ENCODE peak calls at places on chromosomes 2 and 18, in seven cellular contexts. Z, O, E, Y, C, F and A are unnamed samples.

GRCh38 chr2:135863231-135863630 is 13.0 kb downstream of the MCM6 start:
- DNase-seq in Z (no peak), O (no peak), E (no peak), Y (no peak), C (no peak), F (no peak), A (no peak)

GRCh38 chr2:231133365-231134114 is 8.7 kb upstream of the HTR2B start:
- DNase-seq in Z (no peak), O (no peak), E (no peak), Y (no peak), C (no peak), F (no peak), A (no peak)

GRCh38 chr2:5035134-5035533 is 657.0 kb upstream of the SOX11 start:
- DNase-seq in Z (no peak), O (no peak), E (no peak), Y (no peak), C (no peak), F (no peak), A (no peak)

GRCh38 chr2:233480490-233481202 is 85.9 kb downstream of the USP40 start:
- DNase-seq in Z (peak; percentile 84), O (no peak), E (peak; percentile 73), Y (no peak), C (no peak), F (no peak), A (no peak)

GRCh38 chr2:186913870-186914269 is 64.9 kb upstream of the ZSWIM2 start:
- DNase-seq in Z (no peak), O (no peak), E (no peak), Y (no peak), C (no peak), F (no peak), A (no peak)

GRCh38 chr2:75447168-75447567 is 113.6 kb downstream of the EVA1A start:
- DNase-seq in Z (no peak), O (no peak), E (no peak), Y (no peak), C (no peak), F (no peak), A (no peak)

GRCh38 chr2:28082131-28082530 is 191.6 kb downstream of the BABAM2 start:
- DNase-seq in Z (no peak), O (no peak), E (no peak), Y (no peak), C (no peak), F (no peak), A (no peak)

GRCh38 chr18:1559563-1559962 is 654.9 kb downstream of the ADCYAP1 start:
- DNase-seq in Z (no peak), O (no peak), E (no peak), Y (no peak), C (no peak), F (no peak), A (no peak)

GRCh38 chr18:34595673-34596072 is 114.4 kb upstream of the DTNA start:
- DNase-seq in Z (no peak), O (no peak), E (no peak), Y (no peak), C (peak; percentile 52), F (no peak), A (peak; percentile 9)

GRCh38 chr2:127525692-127526141 is 572 bp downstream of the IWS1 start:
- DNase-seq in Z (no peak), O (no peak), E (no peak), Y (no peak), C (no peak), F (no peak), A (peak; percentile 25)

GRCh38 chr18:26497881-26498280 is 50.5 kb downstream of the KCTD1 start:
- DNase-seq in Z (no peak), O (no peak), E (no peak), Y (no peak), C (no peak), F (no peak), A (no peak)

GRCh38 chr18:57077786-57078552 is 68.9 kb upstream of the BOD1L2 start:
- DNase-seq in Z (no peak), O (no peak), E (no peak), Y (no peak), C (no peak), F (no peak), A (no peak)

GRCh38 chr2:11745613-11746375 is 638 bp upstream of the LPIN1 start:
- DNase-seq in Z (no peak), O (no peak), E (peak; percentile 53), Y (peak; percentile 82), C (no peak), F (no peak), A (no peak)

GRCh38 chr2:746697-747096 is 69.5 kb upstream of the TMEM18 start:
- DNase-seq in Z (no peak), O (no peak), E (no peak), Y (no peak), C (no peak), F (no peak), A (no peak)

GRCh38 chr2:67871696-67872320 is 191.0 kb downstream of the C1D start:
- DNase-seq in Z (no peak), O (no peak), E (no peak), Y (peak; percentile 84), C (no peak), F (no peak), A (no peak)

GRCh38 chr18:79735071-79735980 is 55.7 kb downstream of the CTDP1 start:
- DNase-seq in Z (no peak), O (no peak), E (no peak), Y (no peak), C (no peak), F (no peak), A (no peak)

GRCh38 chr2:107743274-107743673 is 83.4 kb upstream of the RGPD4 start:
- DNase-seq in Z (no peak), O (no peak), E (no peak), Y (no peak), C (no peak), F (no peak), A (no peak)

GRCh38 chr2:219280682-219281081 is 1.5 kb downstream of the DNAJB2 start:
- DNase-seq in Z (no peak), O (no peak), E (no peak), Y (no peak), C (no peak), F (no peak), A (no peak)

GRCh38 chr2:235977445-235977844 is 190.7 kb downstream of the GBX2 start:
- DNase-seq in Z (no peak), O (no peak), E (no peak), Y (no peak), C (no peak), F (no peak), A (no peak)

GRCh38 chr2:26561918-26562810 is 79.0 kb downstream of the CIB4 start:
- DNase-seq in Z (peak; percentile 91), O (peak; percentile 46), E (peak; percentile 73), Y (peak; percentile 89), C (no peak), F (no peak), A (no peak)

GRCh38 chr2:135142323-135142722 is 90.2 kb downstream of the RAB3GAP1 start:
- DNase-seq in Z (no peak), O (no peak), E (no peak), Y (no peak), C (no peak), F (no peak), A (no peak)

GRCh38 chr2:113232730-113233129 is 46.0 kb downstream of the PAX8 start:
- DNase-seq in Z (no peak), O (no peak), E (no peak), Y (no peak), C (no peak), F (no peak), A (no peak)

GRCh38 chr2:105595536-105595935 is 149.2 kb upstream of the NCK2 start:
- DNase-seq in Z (no peak), O (no peak), E (no peak), Y (no peak), C (no peak), F (no peak), A (no peak)
- TF ChIP-seq CTCF in Z (no peak), O (no peak), E (no peak), Y (no peak), C (no peak), F (no peak), A (no peak)

GRCh38 chr2:70603066-70603465 is 49.4 kb upstream of the TGFA start:
- DNase-seq in Z (no peak), O (no peak), E (no peak), Y (no peak), C (no peak), F (no peak), A (no peak)
- TF ChIP-seq CTCF in Z (no peak), O (no peak), E (no peak), Y (no peak), C (peak; percentile 28), F (peak; percentile 67), A (peak; percentile 21)

GRCh38 chr2:121008978-121009377 is 273.3 kb downstream of the GLI2 start:
- DNase-seq in Z (peak; percentile 47), O (no peak), E (no peak), Y (no peak), C (peak; percentile 19), F (peak; percentile 29), A (no peak)
- TF ChIP-seq CTCF in Z (peak; percentile 45), O (peak; percentile 11), E (no peak), Y (no peak), C (peak; percentile 67), F (peak; percentile 55), A (no peak)

GRCh38 chr2:3628800-3629199 is 29.2 kb upstream of the ALLC start:
- DNase-seq in Z (no peak), O (peak; percentile 4), E (no peak), Y (peak; percentile 64), C (no peak), F (peak; percentile 53), A (peak; percentile 42)
- TF ChIP-seq CTCF in Z (peak; percentile 3), O (no peak), E (no peak), Y (no peak), C (peak; percentile 41), F (peak; percentile 20), A (no peak)